ENCODE peak calls at places on chromosomes 1 and 21, in six cellular contexts. One of them, this sample, is unnamed.
A peak's percentile ranks its signal among the peaks of the same experiment; 100 is the strongest.

GRCh38 chr1:240337795-240338194 is 246.1 kb downstream of the FMN2 start:
- DNase-seq in lower leg skin: no peak
- DNase-seq in HCT116: no peak
- DNase-seq in body of pancreas: no peak
- DNase-seq in prostate gland: no peak
- DNase-seq in fibroblast of lung: peak; percentile 94
- DNase-seq in this sample: no peak

GRCh38 chr1:106937104-106937503 is 119.4 kb upstream of the PRMT6 start:
- DNase-seq in lower leg skin: no peak
- DNase-seq in HCT116: no peak
- DNase-seq in body of pancreas: no peak
- DNase-seq in prostate gland: no peak
- DNase-seq in fibroblast of lung: peak; percentile 95
- DNase-seq in this sample: no peak

GRCh38 chr1:115052454-115053083 is 22.9 kb downstream of the TSHB start:
- DNase-seq in lower leg skin: no peak
- DNase-seq in HCT116: peak; percentile 62
- DNase-seq in body of pancreas: peak; percentile 77
- DNase-seq in prostate gland: peak; percentile 56
- DNase-seq in fibroblast of lung: peak; percentile 36
- DNase-seq in this sample: no peak

GRCh38 chr1:97160796-97161195 is 439.2 kb downstream of the PTBP2 start:
- DNase-seq in lower leg skin: no peak
- DNase-seq in HCT116: no peak
- DNase-seq in body of pancreas: no peak
- DNase-seq in prostate gland: no peak
- DNase-seq in fibroblast of lung: peak; percentile 35
- DNase-seq in this sample: no peak

GRCh38 chr1:245566952-245567351 is 412.2 kb downstream of the KIF26B start:
- DNase-seq in lower leg skin: no peak
- DNase-seq in HCT116: no peak
- DNase-seq in body of pancreas: no peak
- DNase-seq in prostate gland: no peak
- DNase-seq in fibroblast of lung: peak; percentile 56
- DNase-seq in this sample: no peak

GRCh38 chr1:20058531-20058930 is 11.5 kb upstream of the PLA2G5 start:
- DNase-seq in lower leg skin: no peak
- DNase-seq in HCT116: no peak
- DNase-seq in body of pancreas: peak; percentile 21
- DNase-seq in prostate gland: no peak
- DNase-seq in fibroblast of lung: peak; percentile 97
- DNase-seq in this sample: no peak

GRCh38 chr1:155929057-155929456 is 5.2 kb downstream of the KHDC4 start:
- DNase-seq in lower leg skin: no peak
- DNase-seq in HCT116: no peak
- DNase-seq in body of pancreas: no peak
- DNase-seq in prostate gland: no peak
- DNase-seq in fibroblast of lung: peak; percentile 50
- DNase-seq in this sample: no peak

GRCh38 chr1:98920441-98921110 is 84.1 kb downstream of the PLPPR5 start:
- DNase-seq in lower leg skin: no peak
- DNase-seq in HCT116: no peak
- DNase-seq in body of pancreas: no peak
- DNase-seq in prostate gland: no peak
- DNase-seq in fibroblast of lung: peak; percentile 76
- DNase-seq in this sample: no peak

GRCh38 chr1:198967566-198967965 is 328.7 kb downstream of the PTPRC start:
- DNase-seq in lower leg skin: no peak
- DNase-seq in HCT116: no peak
- DNase-seq in body of pancreas: no peak
- DNase-seq in prostate gland: no peak
- DNase-seq in fibroblast of lung: no peak
- DNase-seq in this sample: no peak

GRCh38 chr1:44239337-44239960 is 26.2 kb downstream of the DMAP1 start:
- DNase-seq in lower leg skin: no peak
- DNase-seq in HCT116: no peak
- DNase-seq in body of pancreas: no peak
- DNase-seq in prostate gland: no peak
- DNase-seq in fibroblast of lung: peak; percentile 29
- DNase-seq in this sample: no peak

GRCh38 chr1:201019321-201019977 is 4.1 kb downstream of the KIF21B start:
- DNase-seq in lower leg skin: peak; percentile 93
- DNase-seq in HCT116: peak; percentile 49
- DNase-seq in body of pancreas: peak; percentile 69
- DNase-seq in prostate gland: no peak
- DNase-seq in fibroblast of lung: peak; percentile 42
- DNase-seq in this sample: no peak

GRCh38 chr1:204962742-204963632 is 80.0 kb upstream of the CNTN2 start:
- DNase-seq in lower leg skin: no peak
- DNase-seq in HCT116: no peak
- DNase-seq in body of pancreas: no peak
- DNase-seq in prostate gland: no peak
- DNase-seq in fibroblast of lung: no peak
- DNase-seq in this sample: no peak

GRCh38 chr1:54296666-54297065 is 96.7 kb downstream of the MRPL37 start:
- DNase-seq in lower leg skin: no peak
- DNase-seq in HCT116: no peak
- DNase-seq in body of pancreas: no peak
- DNase-seq in prostate gland: no peak
- DNase-seq in fibroblast of lung: no peak
- DNase-seq in this sample: peak; percentile 66

GRCh38 chr1:25990702-25991395 is 7.0 kb downstream of the PAFAH2 start:
- DNase-seq in lower leg skin: no peak
- DNase-seq in HCT116: no peak
- DNase-seq in body of pancreas: no peak
- DNase-seq in prostate gland: no peak
- DNase-seq in fibroblast of lung: no peak
- DNase-seq in this sample: no peak

GRCh38 chr1:3168678-3169077 is 99.7 kb downstream of the PRDM16 start:
- DNase-seq in lower leg skin: no peak
- DNase-seq in HCT116: no peak
- DNase-seq in body of pancreas: peak; percentile 85
- DNase-seq in prostate gland: no peak
- DNase-seq in fibroblast of lung: no peak
- DNase-seq in this sample: no peak

GRCh38 chr1:30934613-30935012 is 26.1 kb upstream of the SDC3 start:
- DNase-seq in lower leg skin: no peak
- DNase-seq in HCT116: no peak
- DNase-seq in body of pancreas: no peak
- DNase-seq in prostate gland: no peak
- DNase-seq in fibroblast of lung: no peak
- DNase-seq in this sample: no peak

GRCh38 chr1:151968058-151968457 is 25.6 kb downstream of the S100A10 start:
- DNase-seq in lower leg skin: no peak
- DNase-seq in HCT116: no peak
- DNase-seq in body of pancreas: peak; percentile 53
- DNase-seq in prostate gland: no peak
- DNase-seq in fibroblast of lung: peak; percentile 43
- DNase-seq in this sample: no peak

GRCh38 chr1:16903054-16903453 is 7.3 kb downstream of the RNU1-2 start:
- DNase-seq in lower leg skin: no peak
- DNase-seq in HCT116: no peak
- DNase-seq in body of pancreas: no peak
- DNase-seq in prostate gland: no peak
- DNase-seq in fibroblast of lung: peak; percentile 66
- DNase-seq in this sample: no peak

GRCh38 chr1:31509124-31510072 is 66.9 kb upstream of the TINAGL1 start:
- DNase-seq in lower leg skin: no peak
- DNase-seq in HCT116: no peak
- DNase-seq in body of pancreas: no peak
- DNase-seq in prostate gland: no peak
- DNase-seq in fibroblast of lung: no peak
- DNase-seq in this sample: no peak

GRCh38 chr1:151024540-151025146 is 11.7 kb upstream of the BNIPL start:
- DNase-seq in lower leg skin: peak; percentile 93
- DNase-seq in HCT116: peak; percentile 46
- DNase-seq in body of pancreas: peak; percentile 85
- DNase-seq in prostate gland: peak; percentile 84
- DNase-seq in fibroblast of lung: peak; percentile 51
- DNase-seq in this sample: peak; percentile 73

GRCh38 chr1:241475688-241476087 is 43.9 kb downstream of the FH start:
- DNase-seq in lower leg skin: no peak
- DNase-seq in HCT116: no peak
- DNase-seq in body of pancreas: no peak
- DNase-seq in prostate gland: no peak
- DNase-seq in fibroblast of lung: peak; percentile 6
- DNase-seq in this sample: no peak

GRCh38 chr21:37435120-37435519 is 68.5 kb downstream of the DYRK1A start:
- DNase-seq in lower leg skin: no peak
- DNase-seq in HCT116: peak; percentile 12
- DNase-seq in body of pancreas: peak; percentile 67
- DNase-seq in prostate gland: no peak
- DNase-seq in fibroblast of lung: peak; percentile 99
- DNase-seq in this sample: peak; percentile 21

GRCh38 chr1:89633103-89633744 is at the start of gene LRRC8C:
- DNase-seq in lower leg skin: peak; percentile 90
- DNase-seq in HCT116: peak; percentile 10
- DNase-seq in body of pancreas: peak; percentile 46
- DNase-seq in prostate gland: peak; percentile 29
- DNase-seq in fibroblast of lung: peak; percentile 59
- DNase-seq in this sample: no peak

GRCh38 chr1:89630046-89630445 is 2.9 kb upstream of the LRRC8C start:
- DNase-seq in lower leg skin: no peak
- DNase-seq in HCT116: no peak
- DNase-seq in body of pancreas: no peak
- DNase-seq in prostate gland: no peak
- DNase-seq in fibroblast of lung: no peak
- DNase-seq in this sample: no peak

GRCh38 chr1:89633745-89634625 is 1.1 kb downstream of the LRRC8C start:
- DNase-seq in lower leg skin: no peak
- DNase-seq in HCT116: no peak
- DNase-seq in body of pancreas: no peak
- DNase-seq in prostate gland: no peak
- DNase-seq in fibroblast of lung: peak; percentile 47
- DNase-seq in this sample: no peak

GRCh38 chr1:89631756-89632155 is 1.2 kb upstream of the LRRC8C start:
- DNase-seq in lower leg skin: no peak
- DNase-seq in HCT116: no peak
- DNase-seq in body of pancreas: no peak
- DNase-seq in prostate gland: no peak
- DNase-seq in fibroblast of lung: peak; percentile 19
- DNase-seq in this sample: no peak

GRCh38 chr1:89632213-89633102 is 462 bp upstream of the LRRC8C start:
- DNase-seq in lower leg skin: peak; percentile 96
- DNase-seq in HCT116: peak; percentile 41
- DNase-seq in body of pancreas: peak; percentile 72
- DNase-seq in prostate gland: peak; percentile 61
- DNase-seq in fibroblast of lung: peak; percentile 72
- DNase-seq in this sample: peak; percentile 27
- TF ChIP-seq CTCF in lower leg skin: no peak
- TF ChIP-seq CTCF in HCT116: no peak
- TF ChIP-seq CTCF in body of pancreas: peak; percentile 64
- TF ChIP-seq CTCF in prostate gland: peak; percentile 73
- TF ChIP-seq CTCF in fibroblast of lung: no peak
- TF ChIP-seq CTCF in this sample: peak; percentile 53

DNA sequence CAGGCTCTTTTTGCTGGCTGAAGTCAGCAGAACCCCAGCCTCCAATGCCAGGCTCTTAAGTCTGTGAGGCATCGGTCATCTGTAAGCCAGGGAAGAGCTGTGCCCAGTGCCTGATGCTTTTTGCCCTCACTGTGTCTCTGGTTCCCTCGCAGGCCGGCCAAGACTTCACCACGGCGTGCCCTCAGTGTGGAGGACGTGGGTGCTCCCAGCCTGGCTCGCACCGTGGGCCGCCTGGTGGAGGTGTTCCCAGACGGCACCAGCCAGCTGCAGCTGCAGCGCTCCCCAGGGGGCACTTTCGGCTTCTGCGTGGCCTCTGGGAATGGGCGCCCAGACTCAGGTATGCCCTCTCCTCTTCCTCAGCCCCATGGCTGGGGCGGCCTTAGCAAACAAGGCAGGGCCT is 32.5 kb downstream of the KIAA1614 start:
- DNase-seq in lower leg skin: no peak
- DNase-seq in HCT116: no peak
- DNase-seq in body of pancreas: no peak
- DNase-seq in prostate gland: no peak
- DNase-seq in fibroblast of lung: no peak
- DNase-seq in this sample: no peak
- TF ChIP-seq CTCF in lower leg skin: no peak
- TF ChIP-seq CTCF in HCT116: no peak
- TF ChIP-seq CTCF in body of pancreas: no peak
- TF ChIP-seq CTCF in prostate gland: no peak
- TF ChIP-seq CTCF in fibroblast of lung: no peak
- TF ChIP-seq CTCF in this sample: no peak

DNA sequence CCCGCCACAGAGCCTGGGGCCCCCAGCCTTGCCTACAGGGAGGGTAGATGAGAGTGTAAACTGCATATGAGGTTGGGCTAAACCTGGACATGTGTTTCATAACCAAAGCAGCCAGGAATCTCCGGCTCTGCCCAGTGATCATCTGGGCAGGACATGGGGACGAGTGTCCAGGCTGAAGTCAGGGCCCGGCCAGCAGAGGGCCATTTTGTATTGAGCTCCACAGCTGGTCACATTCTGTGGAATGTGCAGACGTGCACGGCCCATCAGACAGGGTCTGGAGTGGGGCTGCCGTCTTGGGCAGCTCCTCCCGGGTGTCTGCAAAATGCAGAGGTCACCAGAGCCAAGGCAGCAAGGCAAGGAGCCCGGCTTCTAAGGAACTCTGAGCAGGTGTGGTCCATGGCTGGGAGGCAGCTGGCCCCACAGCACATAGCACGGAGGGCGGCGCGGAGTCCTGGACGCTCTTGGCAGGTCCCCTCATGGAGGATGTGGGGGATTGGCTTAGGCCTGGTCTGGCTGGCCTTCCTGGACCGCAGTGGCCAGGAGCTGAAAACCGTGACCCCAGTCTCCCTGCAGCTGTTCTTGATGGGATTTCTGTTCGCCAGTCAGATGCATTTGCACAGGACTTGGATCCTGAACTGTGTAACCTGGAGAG is 6.3 kb downstream of the LRRC3 start:
- DNase-seq in lower leg skin: no peak
- DNase-seq in HCT116: no peak
- DNase-seq in body of pancreas: no peak
- DNase-seq in prostate gland: no peak
- DNase-seq in fibroblast of lung: no peak
- DNase-seq in this sample: no peak
- TF ChIP-seq CTCF in lower leg skin: no peak
- TF ChIP-seq CTCF in HCT116: no peak
- TF ChIP-seq CTCF in body of pancreas: no peak
- TF ChIP-seq CTCF in prostate gland: no peak
- TF ChIP-seq CTCF in fibroblast of lung: no peak
- TF ChIP-seq CTCF in this sample: no peak

GRCh38 chr1:119385650-119386049 is 17.1 kb downstream of the HAO2 start:
- DNase-seq in lower leg skin: no peak
- DNase-seq in HCT116: no peak
- DNase-seq in body of pancreas: no peak
- DNase-seq in prostate gland: no peak
- DNase-seq in fibroblast of lung: no peak
- DNase-seq in this sample: no peak

GRCh38 chr1:119380304-119380703 is 11.7 kb downstream of the HAO2 start:
- DNase-seq in lower leg skin: no peak
- DNase-seq in HCT116: no peak
- DNase-seq in body of pancreas: no peak
- DNase-seq in prostate gland: no peak
- DNase-seq in fibroblast of lung: no peak
- DNase-seq in this sample: no peak

GRCh38 chr1:119384591-119384990 is 16.0 kb downstream of the HAO2 start:
- DNase-seq in lower leg skin: no peak
- DNase-seq in HCT116: no peak
- DNase-seq in body of pancreas: no peak
- DNase-seq in prostate gland: no peak
- DNase-seq in fibroblast of lung: no peak
- DNase-seq in this sample: no peak

GRCh38 chr1:119379117-119379516 is 10.5 kb downstream of the HAO2 start:
- DNase-seq in lower leg skin: no peak
- DNase-seq in HCT116: no peak
- DNase-seq in body of pancreas: no peak
- DNase-seq in prostate gland: no peak
- DNase-seq in fibroblast of lung: no peak
- DNase-seq in this sample: no peak

GRCh38 chr1:119380983-119381662 is 12.5 kb downstream of the HAO2 start:
- DNase-seq in lower leg skin: no peak
- DNase-seq in HCT116: no peak
- DNase-seq in body of pancreas: no peak
- DNase-seq in prostate gland: no peak
- DNase-seq in fibroblast of lung: no peak
- DNase-seq in this sample: no peak
- TF ChIP-seq CTCF in lower leg skin: no peak
- TF ChIP-seq CTCF in HCT116: no peak
- TF ChIP-seq CTCF in body of pancreas: no peak
- TF ChIP-seq CTCF in prostate gland: no peak
- TF ChIP-seq CTCF in fibroblast of lung: no peak
- TF ChIP-seq CTCF in this sample: no peak

This sample was measured in D721Med.